ENCODE peak calls at places on chromosomes 13 and 19, in six cellular contexts. One of them, this sample, is unnamed.

GRCh38 chr19:411723-412355 is 2.9 kb upstream of the C2CD4C start:
- DNase-seq in dorsolateral prefrontal cortex: no peak
- DNase-seq in choroid plexus epithelial cell: no peak
- DNase-seq in stimulated activated CD4-positive, alpha-beta T cell treated with anti-CD3 and anti-CD28 coated beads, Interleukin-15, amount 100 ng/mL, for 24 hours: no peak
- DNase-seq in heart right ventricle: no peak
- DNase-seq in H54: no peak
- DNase-seq in this sample: no peak

GRCh38 chr19:42129399-42130253 is 2.6 kb downstream of the POU2F2 start:
- DNase-seq in stimulated activated CD4-positive, alpha-beta T cell treated with anti-CD3 and anti-CD28 coated beads, Interleukin-15, amount 100 ng/mL, for 24 hours: no peak
- DNase-seq in dorsolateral prefrontal cortex: no peak
- DNase-seq in H54: no peak
- DNase-seq in heart right ventricle: peak; percentile 25
- DNase-seq in choroid plexus epithelial cell: peak; percentile 38
- DNase-seq in this sample: no peak

GRCh38 chr13:24306632-24307031 is 2.7 kb upstream of the C1QTNF9 start:
- DNase-seq in heart right ventricle: no peak
- DNase-seq in H54: peak; percentile 12
- DNase-seq in dorsolateral prefrontal cortex: no peak
- DNase-seq in stimulated activated CD4-positive, alpha-beta T cell treated with anti-CD3 and anti-CD28 coated beads, Interleukin-15, amount 100 ng/mL, for 24 hours: no peak
- DNase-seq in choroid plexus epithelial cell: peak; percentile 35
- DNase-seq in this sample: no peak

GRCh38 chr13:20843177-20843576 is 59.4 kb downstream of the XPO4 start:
- DNase-seq in choroid plexus epithelial cell: peak; percentile 52
- DNase-seq in H54: no peak
- DNase-seq in stimulated activated CD4-positive, alpha-beta T cell treated with anti-CD3 and anti-CD28 coated beads, Interleukin-15, amount 100 ng/mL, for 24 hours: no peak
- DNase-seq in dorsolateral prefrontal cortex: no peak
- DNase-seq in heart right ventricle: no peak
- DNase-seq in this sample: no peak

GRCh38 chr13:98143157-98143553 is 261 bp downstream of the FARP1 start:
- DNase-seq in choroid plexus epithelial cell: no peak
- DNase-seq in stimulated activated CD4-positive, alpha-beta T cell treated with anti-CD3 and anti-CD28 coated beads, Interleukin-15, amount 100 ng/mL, for 24 hours: no peak
- DNase-seq in H54: peak; percentile 69
- DNase-seq in dorsolateral prefrontal cortex: no peak
- DNase-seq in heart right ventricle: peak; percentile 65
- DNase-seq in this sample: no peak

GRCh38 chr19:47776568-47776967 is 1.9 kb upstream of the SELENOW start:
- DNase-seq in stimulated activated CD4-positive, alpha-beta T cell treated with anti-CD3 and anti-CD28 coated beads, Interleukin-15, amount 100 ng/mL, for 24 hours: no peak
- DNase-seq in heart right ventricle: no peak
- DNase-seq in dorsolateral prefrontal cortex: no peak
- DNase-seq in choroid plexus epithelial cell: no peak
- DNase-seq in H54: no peak
- DNase-seq in this sample: no peak

GRCh38 chr19:47284324-47284899 is 9.7 kb downstream of the INAFM1 start:
- DNase-seq in choroid plexus epithelial cell: peak; percentile 78
- DNase-seq in dorsolateral prefrontal cortex: no peak
- DNase-seq in heart right ventricle: no peak
- DNase-seq in stimulated activated CD4-positive, alpha-beta T cell treated with anti-CD3 and anti-CD28 coated beads, Interleukin-15, amount 100 ng/mL, for 24 hours: peak; percentile 48
- DNase-seq in H54: no peak
- DNase-seq in this sample: no peak

GRCh38 chr19:39405930-39406655 is 554 bp upstream of the ZFP36 start:
- DNase-seq in heart right ventricle: no peak
- DNase-seq in stimulated activated CD4-positive, alpha-beta T cell treated with anti-CD3 and anti-CD28 coated beads, Interleukin-15, amount 100 ng/mL, for 24 hours: peak; percentile 92
- DNase-seq in H54: no peak
- DNase-seq in dorsolateral prefrontal cortex: no peak
- DNase-seq in choroid plexus epithelial cell: peak; percentile 44
- DNase-seq in this sample: no peak

GRCh38 chr13:113981201-113981605 is 7.3 kb upstream of the C13orf46 start:
- DNase-seq in choroid plexus epithelial cell: peak; percentile 76
- DNase-seq in H54: peak; percentile 84
- DNase-seq in heart right ventricle: no peak
- DNase-seq in dorsolateral prefrontal cortex: peak; percentile 33
- DNase-seq in stimulated activated CD4-positive, alpha-beta T cell treated with anti-CD3 and anti-CD28 coated beads, Interleukin-15, amount 100 ng/mL, for 24 hours: no peak
- DNase-seq in this sample: peak; percentile 78

GRCh38 chr19:34051255-34051654 is 121.0 kb upstream of the LSM14A start:
- DNase-seq in heart right ventricle: no peak
- DNase-seq in choroid plexus epithelial cell: no peak
- DNase-seq in dorsolateral prefrontal cortex: no peak
- DNase-seq in stimulated activated CD4-positive, alpha-beta T cell treated with anti-CD3 and anti-CD28 coated beads, Interleukin-15, amount 100 ng/mL, for 24 hours: no peak
- DNase-seq in H54: no peak
- DNase-seq in this sample: no peak

GRCh38 chr19:14116918-14117578 is 514 bp downstream of the PRKACA start:
- DNase-seq in heart right ventricle: peak; percentile 49
- DNase-seq in dorsolateral prefrontal cortex: peak; percentile 42
- DNase-seq in stimulated activated CD4-positive, alpha-beta T cell treated with anti-CD3 and anti-CD28 coated beads, Interleukin-15, amount 100 ng/mL, for 24 hours: no peak
- DNase-seq in H54: no peak
- DNase-seq in choroid plexus epithelial cell: no peak
- DNase-seq in this sample: no peak

GRCh38 chr19:7004313-7004931 is 16.8 kb downstream of the MBD3L2B start:
- DNase-seq in stimulated activated CD4-positive, alpha-beta T cell treated with anti-CD3 and anti-CD28 coated beads, Interleukin-15, amount 100 ng/mL, for 24 hours: no peak
- DNase-seq in H54: no peak
- DNase-seq in heart right ventricle: no peak
- DNase-seq in choroid plexus epithelial cell: no peak
- DNase-seq in dorsolateral prefrontal cortex: no peak
- DNase-seq in this sample: peak; percentile 34

GRCh38 chr19:50365434-50366306 is at the start of gene NAPSA:
- DNase-seq in H54: no peak
- DNase-seq in choroid plexus epithelial cell: no peak
- DNase-seq in dorsolateral prefrontal cortex: no peak
- DNase-seq in heart right ventricle: no peak
- DNase-seq in stimulated activated CD4-positive, alpha-beta T cell treated with anti-CD3 and anti-CD28 coated beads, Interleukin-15, amount 100 ng/mL, for 24 hours: peak; percentile 40
- DNase-seq in this sample: no peak

GRCh38 chr19:6135367-6135766 is at the start of gene ACSBG2:
- DNase-seq in stimulated activated CD4-positive, alpha-beta T cell treated with anti-CD3 and anti-CD28 coated beads, Interleukin-15, amount 100 ng/mL, for 24 hours: no peak
- DNase-seq in dorsolateral prefrontal cortex: no peak
- DNase-seq in choroid plexus epithelial cell: no peak
- DNase-seq in H54: no peak
- DNase-seq in heart right ventricle: no peak
- DNase-seq in this sample: no peak

GRCh38 chr19:50794074-50794777 is 4.0 kb downstream of the ACP4 start:
- DNase-seq in choroid plexus epithelial cell: peak; percentile 12
- DNase-seq in stimulated activated CD4-positive, alpha-beta T cell treated with anti-CD3 and anti-CD28 coated beads, Interleukin-15, amount 100 ng/mL, for 24 hours: peak; percentile 67
- DNase-seq in dorsolateral prefrontal cortex: no peak
- DNase-seq in heart right ventricle: no peak
- DNase-seq in H54: no peak
- DNase-seq in this sample: no peak

This sample was measured in HCT116.